ENCODE peak calls at places on chromosomes 1 and 21, in eight cellular contexts. K is HL-60, E is PC-3, H is cardiac muscle cell, R is osteoblast, V is adrenal gland, Z is GM12878, U is uterus. Q is an unnamed sample.

GRCh38 chr21:42133131-42133530 is 62.0 kb downstream of the UMODL1 start:
- DNase-seq in K (no peak), H (no peak), E (no peak), U (no peak), R (peak; percentile 66), Z (no peak), V (no peak), Q (no peak)

GRCh38 chr21:38323721-38324591 is 67.2 kb downstream of the KCNJ15 start:
- DNase-seq in E (peak; percentile 95), Z (no peak), U (no peak), R (peak; percentile 86), H (peak; percentile 7), V (no peak), K (no peak), Q (no peak)

GRCh38 chr1:12478612-12478985 is 139.4 kb downstream of the DHRS3 start:
- DNase-seq in R (no peak), K (no peak), H (no peak), Z (no peak), V (no peak), U (peak; percentile 34), E (no peak), Q (no peak)

GRCh38 chr1:78370779-78371482 is 119.8 kb upstream of the PTGFR start:
- DNase-seq in H (no peak), V (no peak), U (no peak), R (peak; percentile 54), Z (no peak), K (no peak), E (peak; percentile 41), Q (no peak)

GRCh38 chr1:46246548-46247432 is 773 bp upstream of the RAD54L start:
- DNase-seq in U (no peak), V (peak; percentile 53), H (no peak), Z (no peak), K (peak; percentile 88), R (peak; percentile 99), E (peak; percentile 35), Q (peak; percentile 75)

GRCh38 chr21:27535188-27535587 is 568.3 kb upstream of the ADAMTS5 start:
- DNase-seq in K (no peak), E (no peak), R (no peak), H (no peak), U (no peak), V (no peak), Z (no peak), Q (no peak)

GRCh38 chr1:162388615-162389014 is 7.1 kb downstream of the C1orf226 start:
- DNase-seq in H (no peak), Z (no peak), U (no peak), R (no peak), E (no peak), V (no peak), K (no peak), Q (no peak)

GRCh38 chr1:242523968-242524570 is 428 bp downstream of the PLD5 start:
- DNase-seq in Z (no peak), E (peak; percentile 33), H (peak; percentile 80), V (peak; percentile 61), U (peak; percentile 19), K (no peak), R (peak; percentile 92), Q (no peak)

GRCh38 chr1:26029864-26030481 is 8.4 kb downstream of the EXTL1 start:
- DNase-seq in V (no peak), H (no peak), Z (no peak), U (no peak), R (peak; percentile 42), K (no peak), E (no peak), Q (no peak)

GRCh38 chr1:3817138-3817740 is 20.9 kb upstream of the LRRC47 start:
- DNase-seq in U (no peak), K (no peak), Z (no peak), R (peak; percentile 48), E (no peak), V (no peak), H (no peak), Q (peak; percentile 52)

GRCh38 chr1:33712176-33712575 is 151.7 kb upstream of the HMGB4 start:
- DNase-seq in E (no peak), K (no peak), R (no peak), U (no peak), V (no peak), Z (no peak), H (peak; percentile 20), Q (no peak)

GRCh38 chr1:226424228-226425003 is 16.5 kb upstream of the PARP1 start:
- DNase-seq in R (peak; percentile 92), Z (no peak), K (no peak), V (no peak), U (no peak), E (peak; percentile 71), H (peak; percentile 72), Q (no peak)

GRCh38 chr1:101338714-101339430 is 102.1 kb downstream of the S1PR1 start:
- DNase-seq in E (peak; percentile 74), H (no peak), R (no peak), Z (no peak), V (no peak), K (no peak), U (no peak), Q (no peak)

DNA sequence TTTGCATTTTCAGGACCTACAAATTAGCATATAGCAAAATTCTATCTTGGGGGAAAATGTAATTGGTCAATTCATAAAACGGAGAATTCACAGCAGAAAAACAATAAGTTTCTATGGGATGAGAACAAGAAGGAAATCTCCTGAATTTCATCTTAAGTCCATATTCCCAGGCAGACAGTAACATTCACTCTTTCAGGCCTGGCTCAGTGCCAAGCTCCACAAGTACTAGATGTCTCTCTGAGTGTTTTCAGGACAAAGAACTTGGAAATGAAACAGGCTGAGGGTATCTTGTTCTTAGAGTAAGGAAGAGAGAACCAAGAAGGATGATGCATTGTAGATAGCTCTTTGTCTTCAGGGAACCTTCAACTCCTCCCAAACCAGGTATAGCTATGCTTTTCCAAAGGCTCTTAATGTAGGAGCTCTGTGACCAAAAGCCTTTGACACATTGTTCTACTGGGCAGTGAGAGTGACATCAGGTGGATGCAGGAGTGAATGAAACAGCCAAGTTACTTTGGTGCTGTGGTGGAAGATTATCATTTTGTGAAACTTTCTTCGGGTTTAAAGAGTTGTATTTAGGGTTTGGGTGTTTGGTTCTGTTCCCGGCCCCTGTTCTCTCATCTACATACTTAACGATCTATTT is 298.3 kb downstream of the GPATCH2 start:
- DNase-seq in U (no peak), E (peak; percentile 40), H (peak; percentile 71), Z (no peak), K (no peak), V (no peak), R (no peak), Q (no peak)
- TF ChIP-seq CTCF in U (no peak), E (peak; percentile 47), H (no peak), Z (no peak), K (no peak), V (no peak), R (no peak), Q (no peak)

GRCh38 chr21:33124879-33125278 is 54.9 kb downstream of the OLIG1 start:
- DNase-seq in E (no peak), U (no peak), V (no peak), K (no peak), Z (no peak), H (no peak), R (no peak), Q (no peak)
- H3K27me3 ChIP-seq in E (peaks cover 81% of the 10 kb centered on the region), U (no peaks in the 10 kb centered on the region), V (peaks cover 8% of the 10 kb centered on the region), K (no peaks in the 10 kb centered on the region), Z (peaks cover 2% of the 10 kb centered on the region), H (peaks cover 18% of the 10 kb centered on the region), R (peaks cover 18% of the 10 kb centered on the region), Q (peaks cover 13% of the 10 kb centered on the region)

DNA sequence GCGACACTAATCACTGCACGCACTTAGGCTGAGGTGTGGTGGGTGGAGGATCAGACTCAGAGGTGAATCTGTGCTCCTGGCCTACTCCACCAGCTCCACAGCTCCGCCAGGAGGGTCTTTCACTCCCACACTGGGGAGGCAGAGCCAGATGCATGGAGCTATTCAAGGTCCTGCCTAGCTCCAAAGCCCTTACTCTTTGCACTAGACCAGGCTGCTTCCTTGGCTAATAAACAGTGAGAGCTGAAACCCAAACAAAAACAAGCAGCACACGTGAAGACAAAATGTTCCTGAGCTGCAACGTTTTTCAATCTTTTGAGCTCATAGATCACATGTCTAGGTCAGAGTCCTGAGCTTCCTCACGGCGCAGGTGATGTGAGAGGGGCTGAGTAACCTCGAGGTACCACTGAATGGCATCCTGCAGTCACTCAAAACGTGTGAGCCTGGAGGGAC is 19.2 kb downstream of the CAPZB start:
- DNase-seq in E (no peak), Z (no peak), V (no peak), U (no peak), R (no peak), H (no peak), K (no peak), Q (no peak)
- H3K27ac ChIP-seq in E (no peak overlapping the region), Z (no peak overlapping the region), V (peak overlapping the region; percentile 46), U (peak overlapping the region; percentile 75), R (peak overlapping the region; percentile 43), H (no peak overlapping the region), K (no peak overlapping the region), Q (peak overlapping the region; percentile 70)

GRCh38 chr1:223707270-223708000 is 4.9 kb upstream of the CAPN2 start:
- DNase-seq in H (no peak), K (no peak), V (peak; percentile 83), R (peak; percentile 97), Z (no peak), E (peak; percentile 99), U (peak; percentile 91), Q (peak; percentile 93)

GRCh38 chr1:223706077-223706988 is 6.0 kb upstream of the CAPN2 start:
- DNase-seq in Z (no peak), U (peak; percentile 75), E (peak; percentile 89), R (peak; percentile 73), V (no peak), H (peak; percentile 88), K (no peak), Q (no peak)

GRCh38 chr1:223708651-223709268 is 3.6 kb upstream of the CAPN2 start:
- DNase-seq in U (no peak), Z (no peak), K (no peak), H (no peak), V (no peak), R (no peak), E (no peak), Q (no peak)

GRCh38 chr1:223709598-223709997 is 2.7 kb upstream of the CAPN2 start:
- DNase-seq in U (no peak), Z (no peak), R (peak; percentile 89), H (no peak), K (no peak), V (no peak), E (peak; percentile 55), Q (no peak)

DNA sequence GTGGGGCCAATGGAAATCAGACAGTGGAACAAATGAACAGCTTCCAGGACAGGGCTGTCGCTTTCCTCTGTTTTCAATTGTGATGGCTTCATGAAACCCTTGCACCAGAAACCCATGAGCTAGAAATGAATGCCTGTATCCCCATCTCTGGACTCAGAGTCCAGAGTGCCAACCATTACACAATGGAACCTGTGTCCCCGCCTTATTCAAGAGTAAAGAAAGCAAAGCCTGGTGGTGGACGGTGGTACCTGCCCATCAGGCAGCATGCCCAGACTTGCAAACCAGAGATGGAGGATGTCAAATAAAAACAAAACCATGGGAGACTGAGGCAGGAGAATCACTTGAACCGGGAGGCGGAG is 4.4 kb upstream of the CAPN2 start:
- DNase-seq in R (peak; percentile 37), K (no peak), H (no peak), Z (no peak), U (no peak), V (no peak), E (no peak), Q (no peak)
- TF ChIP-seq CTCF in R (no peak), K (no peak), H (peak; percentile 17), Z (no peak), U (no peak), V (peak; percentile 38), E (peak; percentile 45), Q (no peak)